ENCODE peak calls at places on chromosomes 16 and 17, in eight cellular contexts. J is adrenal gland, D is cardiac muscle cell, T is heart right ventricle, N is small intestine, O is stomach, I is OCI-LY7, P is tibial artery. M is an unnamed sample. For H3K4me1 and H3K36me3, the result is how much of the 10 kb centered on the place peaks cover.

GRCh38 chr17:18035704-18036103 is 3.3 kb downstream of the ATPAF2 start:
- DNase-seq in T (no peak), D (no peak), I (no peak), P (no peak), J (no peak), O (no peak), N (peak), M (no peak)

GRCh38 chr16:26987631-26988030 is 79.1 kb upstream of the C16orf82 start:
- DNase-seq in N (no peak), O (no peak), T (no peak), I (no peak), J (no peak), P (no peak), D (no peak), M (no peak)

GRCh38 chr16:982152-983043 is 828 bp downstream of the SOX8 start:
- DNase-seq in J (no peak), I (no peak), D (peak), N (no peak), P (no peak), O (no peak), T (no peak), M (peak)

GRCh38 chr17:69743091-69743490 is 328.6 kb downstream of the MAP2K6 start:
- DNase-seq in J (no peak), O (no peak), P (no peak), I (no peak), T (no peak), D (no peak), N (no peak), M (no peak)

GRCh38 chr16:28218109-28218508 is 6.3 kb upstream of the XPO6 start:
- DNase-seq in D (no peak), P (no peak), J (peak), I (peak), N (peak), O (peak), T (no peak), M (no peak)

GRCh38 chr17:4465786-4466185 is 32.0 kb downstream of the SPNS3 start:
- DNase-seq in O (no peak), P (no peak), J (no peak), D (no peak), N (no peak), I (no peak), T (no peak), M (no peak)

GRCh38 chr17:68152161-68152571 is 95.7 kb upstream of the AMZ2 start:
- DNase-seq in T (peak), N (peak), O (no peak), D (no peak), P (no peak), J (no peak), I (no peak), M (no peak)

GRCh38 chr16:48244080-48244862 is at the start of gene LONP2:
- DNase-seq in T (peak), I (peak), O (peak), J (peak), N (peak), D (peak), P (peak), M (peak)

GRCh38 chr17:32318071-32318470 is 23.9 kb downstream of the C17orf75 start:
- DNase-seq in J (no peak), N (no peak), O (no peak), P (no peak), I (no peak), D (no peak), T (no peak), M (no peak)

GRCh38 chr16:69926241-69926640 is 24.9 kb upstream of the CLEC18A start:
- DNase-seq in N (no peak), J (no peak), T (no peak), O (no peak), D (no peak), P (no peak), I (no peak), M (no peak)

GRCh38 chr16:31361201-31362110 is 6.5 kb downstream of the ITGAX start:
- DNase-seq in J (no peak), N (no peak), I (no peak), D (no peak), P (peak), T (no peak), O (no peak), M (no peak)

GRCh38 chr17:47998044-47998443 is 27.1 kb downstream of the CDK5RAP3 start:
- DNase-seq in P (no peak), J (no peak), O (no peak), N (no peak), I (no peak), T (no peak), D (no peak), M (no peak)

GRCh38 chr17:52930581-52930980 is 772.1 kb upstream of the CA10 start:
- DNase-seq in P (no peak), N (no peak), I (no peak), T (no peak), D (no peak), O (no peak), J (no peak), M (no peak)

GRCh38 chr16:87445486-87445885 is 47.3 kb downstream of the ZCCHC14 start:
- DNase-seq in I (no peak), D (no peak), T (no peak), P (no peak), O (no peak), N (no peak), J (no peak), M (no peak)

GRCh38 chr16:17131351-17131750 is 339.4 kb downstream of the XYLT1 start:
- DNase-seq in P (peak), T (no peak), D (no peak), N (no peak), O (no peak), J (no peak), I (no peak), M (no peak)

DNA sequence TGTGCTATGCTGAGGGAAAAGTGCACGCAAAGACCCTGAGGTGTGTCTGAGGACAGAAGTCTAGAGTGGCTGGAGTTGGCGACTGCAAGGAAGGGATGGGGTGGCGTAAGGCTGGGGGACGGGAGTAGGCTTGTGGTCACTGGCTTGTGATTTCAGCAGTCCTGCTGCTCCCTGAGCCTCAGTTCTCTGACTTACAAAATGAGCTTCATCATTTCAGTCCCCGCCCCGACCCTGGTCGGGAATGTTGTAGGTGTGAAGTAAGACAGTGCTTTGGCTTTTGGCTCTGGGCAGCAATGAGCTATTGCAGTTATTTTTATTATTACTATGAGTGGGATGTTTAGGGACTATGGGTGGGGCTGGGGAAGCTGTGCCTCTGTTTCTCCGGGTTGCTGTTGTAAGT is 8.6 kb downstream of the ADGRG1 start:
- DNase-seq in I (no peak), N (no peak), P (peak), T (no peak), O (no peak), J (no peak), D (no peak), M (no peak)
- H3K4me1 ChIP-seq in I (under half), N (under half), P (under half), T (half or more), O (half or more), J (under half), D (under half), M (under half)

DNA sequence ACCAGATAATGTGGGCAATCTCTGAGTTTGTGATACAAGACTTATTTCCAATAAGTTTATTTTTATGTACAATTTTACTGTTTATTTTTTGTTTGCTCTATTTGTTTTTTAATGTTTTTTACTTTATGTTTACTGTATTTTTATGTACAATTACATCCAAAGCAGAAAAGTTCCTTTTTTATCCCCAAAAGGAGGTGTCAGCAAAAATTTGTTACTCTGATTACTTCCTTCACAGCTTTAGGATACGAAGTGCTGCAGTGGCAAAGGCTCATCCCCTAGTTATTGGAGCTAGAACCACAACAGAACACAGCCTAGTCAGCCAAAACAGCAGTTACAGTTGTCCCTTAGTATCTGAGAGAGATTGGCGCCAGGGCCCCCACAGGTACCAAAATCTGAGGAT is 35.7 kb downstream of the IST1 start:
- DNase-seq in O (no peak), J (no peak), N (no peak), T (no peak), P (no peak), D (no peak), I (no peak), M (no peak)
- H3K36me3 ChIP-seq in O (half or more), J (under half), N (under half), T (half or more), P (half or more), D (under half), I (half or more), M (under half)

GRCh38 chr16:85604145-85604705 is 8.9 kb upstream of the GSE1 start:
- DNase-seq in I (no peak), N (no peak), J (no peak), D (no peak), T (no peak), P (no peak), O (no peak), M (no peak)

GRCh38 chr16:85606920-85607319 is 6.2 kb upstream of the GSE1 start:
- DNase-seq in O (no peak), I (no peak), P (no peak), D (no peak), J (no peak), T (no peak), N (no peak), M (peak)

GRCh38 chr16:85605912-85606841 is 6.9 kb upstream of the GSE1 start:
- DNase-seq in T (no peak), P (no peak), D (no peak), O (peak), J (no peak), N (no peak), I (no peak), M (no peak)

GRCh38 chr16:85607331-85607765 is 5.8 kb upstream of the GSE1 start:
- DNase-seq in D (peak), P (no peak), T (no peak), I (peak), O (peak), N (peak), J (no peak), M (peak)

DNA sequence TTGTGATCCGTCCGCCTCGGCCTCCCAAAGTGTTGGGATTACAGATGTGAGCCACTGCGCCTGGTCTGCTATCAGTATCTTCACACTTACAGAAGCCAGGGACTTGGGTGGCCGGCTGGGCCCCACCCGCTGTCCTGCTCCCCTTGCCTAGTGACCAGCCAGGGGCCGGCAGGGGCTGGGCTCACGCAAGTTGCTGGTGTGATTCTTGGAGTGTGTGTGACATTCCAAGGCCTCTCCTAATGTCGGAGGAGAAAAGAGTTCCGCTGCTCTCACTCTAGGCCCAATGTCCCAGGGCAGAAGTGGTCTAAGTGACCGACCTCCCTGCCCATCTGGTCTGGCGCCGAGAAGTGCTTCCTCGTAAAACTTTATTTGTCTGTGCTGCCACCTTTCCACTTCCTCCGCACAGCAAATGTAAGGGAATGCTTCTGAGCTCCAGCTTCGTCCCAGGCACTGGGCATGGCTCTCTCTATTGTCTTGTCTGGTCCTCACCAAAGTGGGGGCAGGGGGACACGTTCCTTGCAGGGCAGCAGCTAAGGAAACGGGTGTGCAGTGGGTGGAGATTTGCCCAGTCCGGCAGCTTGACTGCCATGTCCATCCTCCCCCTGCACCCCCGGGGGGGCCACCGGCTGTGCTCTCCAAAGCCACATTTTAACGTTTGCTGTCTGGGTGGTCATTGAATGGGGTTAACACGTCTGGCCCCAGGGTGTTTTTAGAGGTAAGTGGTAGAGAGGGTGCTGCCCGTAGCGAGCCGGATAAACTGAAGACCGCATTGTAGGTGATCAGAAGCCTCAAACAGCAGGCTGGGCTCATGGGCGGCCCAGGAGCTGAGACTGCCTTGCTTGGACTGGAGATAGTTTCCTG is 7.8 kb upstream of the GSE1 start:
- DNase-seq in N (no peak), O (no peak), J (no peak), I (no peak), D (no peak), T (no peak), P (no peak), M (peak)
- H3K4me1 ChIP-seq in N (under half), O (half or more), J (under half), I (half or more), D (half or more), T (under half), P (under half), M (under half)

GRCh38 chr17:64069143-64069542 is 48.7 kb upstream of the ICAM2 start:
- DNase-seq in D (no peak), P (no peak), I (no peak), O (no peak), J (no peak), T (no peak), N (no peak), M (no peak)

GRCh38 chr17:64067642-64068041 is 47.2 kb upstream of the ICAM2 start:
- DNase-seq in J (no peak), T (no peak), I (no peak), O (no peak), P (no peak), D (no peak), N (no peak), M (no peak)

GRCh38 chr17:64070213-64070612 is 49.8 kb upstream of the ICAM2 start:
- DNase-seq in N (no peak), T (no peak), O (no peak), D (no peak), I (no peak), P (no peak), J (no peak), M (no peak)

GRCh38 chr17:64073771-64074703 is 53.6 kb upstream of the ICAM2 start:
- DNase-seq in N (no peak), D (no peak), O (no peak), P (no peak), I (peak), T (no peak), J (no peak), M (no peak)

GRCh38 chr17:64071111-64071510 is 50.7 kb upstream of the ICAM2 start:
- DNase-seq in P (no peak), D (no peak), N (no peak), T (no peak), J (no peak), I (no peak), O (no peak), M (no peak)
- H3K36me3 ChIP-seq in P (half or more), D (under half), N (under half), T (half or more), J (under half), I (half or more), O (half or more), M (under half)

GRCh38 chr16:57646388-57647039 is 18.1 kb downstream of the ADGRG1 start:
- DNase-seq in P (no peak), J (no peak), I (no peak), N (no peak), D (no peak), T (no peak), O (no peak), M (no peak)

GRCh38 chr16:57648590-57649442 is 19.3 kb upstream of the ADGRG3 start:
- DNase-seq in N (peak), T (peak), I (peak), D (peak), P (peak), J (peak), O (peak), M (peak)

GRCh38 chr16:57648125-57648524 is 19.7 kb downstream of the ADGRG1 start:
- DNase-seq in J (no peak), T (no peak), D (no peak), P (no peak), O (no peak), I (no peak), N (no peak), M (no peak)

GRCh38 chr16:57645691-57646387 is 17.4 kb downstream of the ADGRG1 start:
- DNase-seq in N (no peak), P (peak), D (no peak), O (no peak), T (peak), J (peak), I (no peak), M (no peak)

DNA sequence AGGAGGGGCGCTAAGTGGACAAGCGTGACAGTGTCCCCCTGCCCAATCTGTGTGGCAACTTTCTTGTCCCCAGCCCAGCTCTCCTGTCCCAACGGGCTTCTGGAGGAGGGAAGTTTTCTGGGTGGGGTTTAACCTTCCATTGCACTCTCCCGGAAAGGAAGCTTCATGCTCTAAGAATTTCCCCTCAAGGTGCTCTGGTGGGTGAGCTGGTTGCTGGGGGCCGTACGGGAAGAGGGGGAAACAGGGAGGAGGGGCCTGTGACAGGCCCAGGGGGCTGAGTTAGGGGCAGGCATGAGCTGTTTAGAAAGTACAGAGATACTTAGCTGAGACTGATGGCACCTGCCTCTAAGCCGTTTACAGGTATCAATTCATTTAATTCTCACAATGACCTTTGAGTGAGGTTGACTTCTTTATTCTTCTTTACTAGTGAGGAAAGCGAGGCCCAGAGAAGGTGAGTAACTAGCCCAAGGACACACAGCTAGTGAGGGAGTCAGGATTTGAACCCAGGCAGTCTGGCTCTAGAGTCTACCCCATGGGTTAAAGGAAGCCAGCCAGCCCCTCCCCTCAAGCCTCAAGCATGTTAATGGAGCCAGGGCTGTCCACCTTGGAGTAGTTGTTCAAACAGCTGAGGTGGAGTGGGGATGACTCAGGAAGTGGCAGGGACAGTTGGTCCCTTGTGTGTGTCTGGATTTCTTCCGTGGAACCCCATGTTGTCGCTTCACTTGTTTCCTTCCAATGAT is 18.9 kb downstream of the ADGRG1 start:
- DNase-seq in J (no peak), T (no peak), P (no peak), O (no peak), I (no peak), N (no peak), D (no peak), M (no peak)
- H3K4me1 ChIP-seq in J (under half), T (half or more), P (under half), O (under half), I (under half), N (under half), D (under half), M (under half)

DNA sequence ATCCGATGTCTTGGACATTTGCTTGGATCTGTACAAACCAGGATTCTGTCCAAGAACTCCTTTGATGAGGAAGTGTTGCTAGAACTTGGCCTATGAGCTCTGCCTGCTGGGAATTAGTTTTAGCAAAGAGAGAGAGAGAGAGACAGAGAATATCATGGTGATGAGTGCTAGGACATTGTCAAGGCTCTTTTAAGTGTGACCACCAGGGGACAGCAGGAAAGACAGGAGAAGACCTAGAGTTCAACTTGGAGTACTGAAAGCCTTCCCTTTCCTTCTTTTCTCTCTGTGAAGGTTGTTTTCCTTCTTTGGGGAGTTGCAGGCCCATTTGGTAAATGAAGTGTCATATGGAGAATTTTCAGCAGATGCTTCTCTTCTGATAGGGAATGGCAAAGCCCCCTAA is 389.2 kb upstream of the HSBP1 start:
- DNase-seq in D (no peak), N (no peak), I (no peak), O (no peak), J (no peak), P (no peak), T (no peak), M (no peak)
- H3K36me3 ChIP-seq in D (under half), N (under half), I (under half), O (under half), J (under half), P (under half), T (under half), M (under half)

GRCh38 chr17:19485800-19486340 is 47.8 kb upstream of the SLC47A1 start:
- DNase-seq in P (peak), I (no peak), J (no peak), N (no peak), T (no peak), D (no peak), O (no peak), M (no peak)

GRCh38 chr17:19487009-19487600 is 46.5 kb upstream of the SLC47A1 start:
- DNase-seq in P (peak), J (no peak), D (no peak), T (no peak), N (no peak), I (no peak), O (no peak), M (peak)

GRCh38 chr17:19486351-19487008 is 47.2 kb upstream of the SLC47A1 start:
- DNase-seq in D (no peak), N (no peak), T (no peak), I (no peak), O (no peak), J (no peak), P (peak), M (no peak)

DNA sequence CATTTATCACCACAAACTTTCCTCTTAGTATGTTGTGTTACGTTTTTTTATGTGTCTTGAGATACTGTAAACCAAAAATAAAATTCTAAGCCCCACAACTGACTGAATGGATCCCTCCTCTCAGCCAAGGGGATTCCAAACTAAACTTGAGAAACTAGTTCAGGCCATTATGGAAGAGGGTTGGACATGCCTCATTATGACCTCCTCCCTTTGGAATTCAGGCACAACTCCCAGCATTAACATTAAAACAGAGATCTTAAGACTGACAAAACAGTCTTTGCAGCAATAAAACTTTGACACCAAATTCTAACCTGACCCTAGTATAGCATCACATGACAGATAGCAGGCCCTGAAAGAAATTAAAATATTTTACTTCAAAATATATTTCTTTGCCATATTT is 51.1 kb upstream of the SLC47A1 start:
- DNase-seq in D (no peak), I (no peak), J (no peak), T (no peak), P (no peak), N (no peak), O (no peak), M (no peak)
- H3K4me1 ChIP-seq in D (under half), I (under half), J (under half), T (under half), P (under half), N (under half), O (under half), M (under half)